ENCODE peak calls at places on chromosome 16, in eight cellular contexts. O is mucosa of descending colon, U is heart left ventricle, G is brain microvascular endothelial cell, P is right atrium auricular region, Y is hepatocyte, N is psoas muscle, M is dorsolateral prefrontal cortex. W is an unnamed sample.

GRCh38 chr16:70803354-70803753 is 2.4 kb upstream of the VAC14 start:
- DNase-seq in U (no peak), M (no peak), N (no peak), G (no peak), O (no peak), P (no peak), Y (no peak), W (no peak)

GRCh38 chr16:90020838-90021382 is 1.7 kb upstream of the DBNDD1 start:
- DNase-seq in G (no peak), N (no peak), U (no peak), M (no peak), P (no peak), O (no peak), Y (no peak), W (no peak)

GRCh38 chr16:1766701-1767100 is 4.6 kb downstream of the NME3 start:
- DNase-seq in G (no peak), M (no peak), Y (no peak), P (no peak), O (no peak), U (no peak), N (no peak), W (no peak)

GRCh38 chr16:49483651-49484451 is 110.2 kb downstream of the C16orf78 start:
- DNase-seq in G (no peak), M (peak; percentile 27), U (no peak), N (peak; percentile 55), P (no peak), O (no peak), Y (no peak), W (no peak)

GRCh38 chr16:67667817-67668494 is 1.3 kb downstream of the C16orf86 start:
- DNase-seq in U (peak; percentile 86), P (peak; percentile 94), O (peak; percentile 86), Y (peak; percentile 93), N (peak; percentile 93), G (peak; percentile 88), M (peak; percentile 92), W (peak; percentile 93)

GRCh38 chr16:16025214-16025968 is 76.0 kb downstream of the ABCC1 start:
- DNase-seq in M (no peak), N (no peak), O (no peak), G (peak; percentile 93), Y (no peak), U (no peak), P (peak; percentile 65), W (peak; percentile 75)

GRCh38 chr16:90078594-90078895 is 1.4 kb upstream of the PRDM7 start:
- DNase-seq in P (no peak), Y (no peak), U (no peak), O (no peak), M (no peak), G (no peak), N (no peak), W (no peak)

GRCh38 chr16:26530584-26531289 is 536.0 kb upstream of the C16orf82 start:
- DNase-seq in Y (no peak), M (no peak), G (no peak), U (no peak), N (no peak), O (no peak), P (no peak), W (no peak)

GRCh38 chr16:13902677-13903076 is 17.3 kb upstream of the ERCC4 start:
- DNase-seq in O (no peak), M (no peak), P (no peak), Y (no peak), U (no peak), G (no peak), N (no peak), W (no peak)

GRCh38 chr16:11639925-11640899 is 28.0 kb upstream of the SNN start:
- DNase-seq in M (peak; percentile 51), U (peak; percentile 84), O (no peak), P (peak; percentile 97), N (peak; percentile 89), Y (peak; percentile 77), G (peak; percentile 97), W (no peak)

GRCh38 chr16:81140930-81141780 is 45.0 kb upstream of the GCSH start:
- DNase-seq in G (no peak), P (no peak), N (no peak), U (no peak), Y (no peak), O (no peak), M (no peak), W (no peak)

GRCh38 chr16:81429045-81429521 is 15.5 kb upstream of the CMIP start:
- DNase-seq in N (no peak), U (no peak), M (no peak), O (peak; percentile 49), G (peak; percentile 53), P (no peak), Y (no peak), W (peak; percentile 54)

GRCh38 chr16:2905241-2905987 is 6.3 kb upstream of the FLYWCH1 start:
- DNase-seq in Y (peak; percentile 98), N (peak; percentile 100), G (peak; percentile 100), P (peak; percentile 100), U (peak; percentile 99), M (peak; percentile 99), O (peak; percentile 100), W (peak; percentile 99)

GRCh38 chr16:90027611-90028010 is 8.4 kb upstream of the DBNDD1 start:
- DNase-seq in O (no peak), N (no peak), G (no peak), Y (no peak), U (no peak), P (no peak), M (no peak), W (no peak)

GRCh38 chr16:81319221-81319912 is 4.6 kb downstream of the GAN start:
- DNase-seq in G (peak; percentile 81), P (no peak), O (no peak), N (no peak), Y (peak; percentile 66), M (no peak), U (no peak), W (no peak)

GRCh38 chr16:67537270-67537635 is 8.6 kb downstream of the RIPOR1 start:
- DNase-seq in M (no peak), Y (peak; percentile 81), G (no peak), P (no peak), U (peak; percentile 83), N (peak; percentile 83), O (peak; percentile 72), W (peak; percentile 76)

GRCh38 chr16:52515068-52515671 is 31.8 kb downstream of the TOX3 start:
- DNase-seq in G (no peak), P (no peak), M (no peak), U (no peak), O (no peak), N (no peak), Y (peak; percentile 28), W (no peak)

GRCh38 chr16:2213817-2214720 is 571 bp downstream of the PGP start:
- DNase-seq in G (no peak), U (no peak), Y (peak; percentile 55), O (no peak), N (no peak), P (no peak), M (no peak), W (no peak)

GRCh38 chr16:54936086-54936978 is 5.7 kb downstream of the IRX5 start:
- DNase-seq in Y (peak; percentile 56), G (no peak), P (no peak), O (peak; percentile 37), N (peak; percentile 67), U (peak; percentile 22), M (no peak), W (peak; percentile 24)

GRCh38 chr16:54935411-54936085 is 4.9 kb downstream of the IRX5 start:
- DNase-seq in N (no peak), O (no peak), M (no peak), Y (no peak), G (no peak), U (no peak), P (no peak), W (no peak)

GRCh38 chr16:54937673-54938350 is 7.1 kb downstream of the IRX5 start:
- DNase-seq in O (no peak), U (no peak), Y (no peak), P (no peak), N (no peak), G (no peak), M (no peak), W (no peak)

GRCh38 chr16:54938351-54939346 is 8.0 kb downstream of the IRX5 start:
- DNase-seq in O (no peak), G (no peak), P (no peak), N (no peak), Y (no peak), U (no peak), M (no peak), W (no peak)

DNA sequence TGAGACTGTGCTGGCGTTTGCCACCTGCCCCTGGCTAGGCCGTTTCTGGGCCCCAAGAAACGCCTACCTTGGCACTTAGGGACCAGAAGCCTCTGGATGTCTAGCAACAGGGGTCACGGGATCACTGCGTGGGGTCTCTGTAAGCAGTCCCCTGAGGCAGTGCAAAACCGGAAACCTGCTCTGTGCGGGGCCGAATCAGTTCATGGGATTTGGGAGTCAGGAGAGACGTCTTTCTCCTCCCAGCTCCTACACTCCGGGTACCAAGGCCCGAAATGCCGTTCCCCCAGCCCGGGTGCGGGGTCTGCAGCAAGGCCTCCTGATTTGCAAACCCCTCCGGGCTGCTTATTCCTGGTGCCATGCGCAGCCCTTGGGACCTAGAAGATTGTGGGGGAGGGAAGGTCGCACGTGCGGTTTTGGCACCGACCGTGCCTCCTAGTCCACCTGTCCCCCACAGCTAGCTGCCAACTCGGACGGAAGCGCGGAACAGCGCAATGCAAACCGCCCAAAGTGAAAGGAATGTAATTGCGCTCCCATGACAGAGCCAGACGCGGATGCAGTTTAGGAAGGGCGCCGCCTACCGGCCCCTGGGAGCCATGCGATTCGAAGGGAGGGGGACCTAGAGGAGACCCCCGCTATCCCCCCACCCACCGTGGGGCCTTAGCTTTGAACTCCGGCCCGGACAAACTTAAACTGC is 6.5 kb downstream of the IRX5 start:
- DNase-seq in M (no peak), O (peak; percentile 34), P (no peak), G (no peak), N (peak; percentile 81), Y (peak; percentile 67), U (peak; percentile 48), W (peak; percentile 30)
- TF ChIP-seq CTCF in M (peak; percentile 35), O (no peak), P (peak; percentile 68), G (peak; percentile 79), N (peak; percentile 55), Y (peak; percentile 73), U (peak; percentile 56), W (peak; percentile 14)

GRCh38 chr16:9008335-9009260 is 44.9 kb upstream of the USP7 start:
- DNase-seq in Y (peak; percentile 81), M (peak; percentile 67), N (peak; percentile 82), U (peak; percentile 71), O (peak; percentile 86), P (peak; percentile 63), G (peak; percentile 48), W (peak; percentile 91)
- TF ChIP-seq CTCF in Y (peak; percentile 78), M (peak; percentile 69), N (peak; percentile 87), U (peak; percentile 89), O (peak; percentile 89), P (peak; percentile 89), G (peak; percentile 95), W (peak; percentile 87)

DNA sequence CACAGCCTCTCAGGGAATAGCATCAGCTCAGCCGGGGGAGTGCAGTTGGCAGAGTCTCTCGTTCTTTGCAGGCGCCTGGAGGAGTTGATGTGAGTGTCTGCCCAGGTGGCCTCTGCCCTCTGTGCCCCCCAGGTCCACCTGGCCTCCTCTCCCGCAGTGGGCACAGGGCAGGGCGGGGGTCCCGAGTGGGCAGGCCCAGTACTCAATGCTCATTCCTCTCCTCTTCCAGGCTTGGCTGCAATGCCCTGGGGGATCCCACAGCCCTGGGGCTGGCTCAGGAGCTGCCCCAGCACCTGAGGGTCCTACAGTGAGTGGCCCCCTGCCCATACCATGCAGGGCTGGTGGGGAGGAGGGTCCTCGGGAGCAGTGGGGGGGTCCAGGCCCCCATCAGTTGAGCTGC is 14.7 kb upstream of the CPNE2 start:
- DNase-seq in P (no peak), U (no peak), G (no peak), M (no peak), O (no peak), N (no peak), Y (no peak), W (no peak)
- TF ChIP-seq CTCF in P (no peak), U (no peak), G (no peak), M (no peak), O (no peak), N (no peak), Y (no peak), W (no peak)

GRCh38 chr16:31458835-31459721 is at the start of gene ARMC5:
- DNase-seq in G (peak; percentile 96), O (peak; percentile 97), U (peak; percentile 98), P (peak; percentile 98), M (peak; percentile 98), Y (peak; percentile 99), N (peak; percentile 99), W (peak; percentile 93)
- TF ChIP-seq CTCF in G (peak; percentile 70), O (peak; percentile 27), U (peak; percentile 49), P (peak; percentile 81), M (peak; percentile 61), Y (peak; percentile 66), N (peak; percentile 65), W (peak; percentile 81)